ENCODE peak calls at places on chromosomes 2 and 18, in five cellular contexts. X is ovary, A is heart left ventricle, L is A549, C is prostate gland. F is an unnamed sample.

GRCh38 chr2:186544255-186544675 is 45.6 kb upstream of the ITGAV start:
- DNase-seq in X (no peak), C (peak; percentile 10), L (peak; percentile 85), A (no peak), F (no peak)

GRCh38 chr2:205816268-205816667 is 134.0 kb downstream of the NRP2 start:
- DNase-seq in C (no peak), L (no peak), X (no peak), A (no peak), F (no peak)

GRCh38 chr18:74899554-74899953 is 301.9 kb downstream of the ZNF407 start:
- DNase-seq in C (no peak), L (no peak), X (peak; percentile 61), A (no peak), F (no peak)

GRCh38 chr2:136004920-136005319 is 19.5 kb upstream of the DARS1 start:
- DNase-seq in A (no peak), X (no peak), L (no peak), C (no peak), F (no peak)

GRCh38 chr2:87996570-87996969 is 19.8 kb downstream of the RNU2-63P start:
- DNase-seq in L (no peak), C (no peak), A (no peak), X (no peak), F (no peak)

GRCh38 chr18:13272411-13272810 is 53.9 kb downstream of the LDLRAD4 start:
- DNase-seq in X (no peak), C (no peak), L (no peak), A (no peak), F (no peak)

GRCh38 chr2:237726401-237726830 is 72.2 kb upstream of the RBM44 start:
- DNase-seq in L (no peak), C (peak; percentile 76), A (no peak), X (no peak), F (no peak)

GRCh38 chr2:120559401-120559800 is 176.3 kb upstream of the GLI2 start:
- DNase-seq in A (no peak), X (no peak), L (no peak), C (no peak), F (no peak)

GRCh38 chr2:199477277-199477834 is 19.6 kb upstream of the SATB2 start:
- DNase-seq in C (no peak), L (no peak), X (no peak), A (no peak), F (no peak)
- TF ChIP-seq POLR2A in C (no peak), L (no peak), X (no peak), A (no peak), F (no peak)

GRCh38 chr2:66433695-66433944 is 1.3 kb upstream of the MEIS1 start:
- DNase-seq in X (no peak), C (no peak), L (no peak), A (no peak), F (no peak)

GRCh38 chr2:66434679-66435548 is at the start of gene MEIS1:
- DNase-seq in A (peak; percentile 91), L (peak; percentile 95), C (peak; percentile 92), X (peak; percentile 93), F (peak; percentile 84)

GRCh38 chr2:66435549-66435875 is 587 bp downstream of the MEIS1 start:
- DNase-seq in X (no peak), L (no peak), C (no peak), A (no peak), F (peak; percentile 30)

GRCh38 chr2:66432801-66433694 is 1.9 kb upstream of the MEIS1 start:
- DNase-seq in C (peak; percentile 83), A (peak; percentile 90), X (peak; percentile 91), L (peak; percentile 93), F (peak; percentile 58)

GRCh38 chr2:66433945-66434678 is 813 bp upstream of the MEIS1 start:
- DNase-seq in L (peak; percentile 68), X (peak; percentile 85), C (peak; percentile 58), A (peak; percentile 81), F (peak; percentile 58)
- TF ChIP-seq POLR2A in L (no peak), X (peak; percentile 15), C (peak; percentile 54), A (no peak), F (no peak)

GRCh38 chr18:79459946-79460345 is 64.2 kb downstream of the NFATC1 start:
- DNase-seq in L (no peak), X (no peak), C (no peak), A (no peak), F (peak; percentile 55)

GRCh38 chr18:79458131-79458838 is 62.6 kb downstream of the NFATC1 start:
- DNase-seq in C (no peak), L (peak; percentile 44), A (no peak), X (peak; percentile 85), F (no peak)

GRCh38 chr18:79461627-79462026 is 65.9 kb downstream of the NFATC1 start:
- DNase-seq in L (no peak), A (no peak), C (no peak), X (no peak), F (peak; percentile 23)

GRCh38 chr18:79458917-79459803 is 63.4 kb downstream of the NFATC1 start:
- DNase-seq in X (no peak), L (no peak), A (no peak), C (no peak), F (no peak)

DNA sequence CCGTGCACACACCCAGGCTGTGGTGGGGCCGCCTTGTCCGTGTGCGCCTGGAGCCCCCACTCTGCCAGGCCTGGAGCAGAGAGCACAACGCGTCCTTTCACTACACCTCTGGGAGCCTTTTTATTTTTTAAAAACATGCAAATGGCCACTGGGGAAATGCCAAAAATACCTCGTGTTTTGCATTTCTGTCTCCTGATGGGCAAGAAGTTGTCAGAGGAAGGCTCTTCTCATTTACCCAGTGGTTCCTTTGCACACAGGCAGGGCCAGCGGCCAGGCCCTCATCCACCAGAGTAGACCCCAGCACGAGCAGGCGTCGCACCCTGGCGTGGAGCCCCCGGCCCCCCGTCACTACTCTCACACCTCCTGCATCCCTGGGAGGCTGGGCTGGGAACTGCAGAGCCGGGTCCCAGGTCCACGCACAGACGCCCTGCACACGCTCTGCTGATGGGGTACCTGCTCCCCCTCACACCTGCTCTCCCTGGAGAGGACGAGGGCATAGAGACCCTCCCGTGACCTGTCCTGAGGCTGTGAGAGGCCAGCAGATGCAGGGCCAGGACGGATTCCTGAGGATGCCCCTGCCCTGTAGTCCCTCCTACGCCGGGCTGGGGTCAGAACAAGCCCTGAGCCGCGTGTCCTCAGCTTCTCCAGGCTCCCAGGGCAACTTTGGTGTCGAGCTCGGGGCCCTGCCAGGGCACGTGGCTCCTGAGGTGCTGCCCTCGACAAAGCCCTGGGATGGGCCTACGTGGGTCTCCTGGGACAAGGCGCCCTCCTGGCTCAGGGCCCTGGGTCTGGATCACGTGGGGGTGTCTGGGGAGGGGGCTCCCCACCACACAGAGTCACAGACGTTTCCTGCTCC is 64.9 kb downstream of the NFATC1 start:
- DNase-seq in L (no peak), C (no peak), A (no peak), X (no peak), F (peak; percentile 67)
- TF ChIP-seq POLR2A in L (no peak), C (no peak), A (no peak), X (no peak), F (no peak)

GRCh38 chr2:102636283-102636907 is 17.0 kb downstream of the SLC9A2 start:
- DNase-seq in L (no peak), X (no peak), C (no peak), A (no peak), F (peak; percentile 32)
- TF ChIP-seq POLR2A in L (no peak), X (no peak), C (no peak), A (no peak), F (no peak)

DNA sequence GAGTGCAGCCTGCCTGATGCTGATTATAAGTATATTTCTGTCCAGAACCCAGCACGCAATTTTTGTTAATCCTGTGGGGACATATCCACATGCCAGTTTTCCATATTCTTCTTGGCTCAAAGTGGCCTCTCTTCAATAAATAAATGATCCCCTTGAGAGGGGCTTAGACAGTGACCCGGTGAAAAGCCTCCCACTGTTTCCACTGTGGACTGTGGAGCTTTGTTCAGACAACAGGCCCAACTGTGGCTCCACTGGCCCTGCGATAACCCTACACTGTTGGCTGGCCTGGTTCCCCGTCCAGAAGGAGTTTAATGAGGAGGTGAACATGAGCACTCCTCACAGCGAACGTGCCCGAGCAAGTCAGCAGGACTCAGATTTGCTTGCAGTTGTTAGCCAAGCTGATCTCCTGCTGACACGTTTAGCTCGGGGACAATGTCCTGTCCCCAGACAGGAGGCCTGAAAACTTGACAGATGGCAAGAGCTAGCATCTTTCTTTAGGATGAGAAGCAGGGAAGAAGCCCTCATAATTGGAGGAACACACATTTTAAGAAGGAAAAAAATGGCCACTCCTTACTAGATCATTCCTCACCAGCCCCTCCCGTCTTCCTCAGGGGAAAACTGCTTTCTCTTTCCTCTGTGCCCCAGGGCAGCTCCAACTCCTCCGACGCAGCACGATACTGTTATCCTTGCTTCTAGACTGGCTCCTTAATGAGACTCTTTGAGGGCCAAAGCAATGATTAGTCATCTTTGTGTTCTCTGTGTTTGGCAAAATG is 20.0 kb upstream of the MTCL1 start:
- DNase-seq in L (no peak), X (no peak), A (no peak), C (peak; percentile 76), F (no peak)
- TF ChIP-seq POLR2A in L (no peak), X (no peak), A (no peak), C (no peak), F (no peak)

GRCh38 chr2:24022975-24023575 is 13.2 kb downstream of the MFSD2B start:
- DNase-seq in L (no peak), C (no peak), X (no peak), A (no peak), F (no peak)

GRCh38 chr2:24021122-24021998 is 11.5 kb downstream of the MFSD2B start:
- DNase-seq in C (no peak), A (no peak), X (no peak), L (peak; percentile 57), F (peak; percentile 46)

GRCh38 chr2:24019729-24020128 is 9.8 kb downstream of the MFSD2B start:
- DNase-seq in L (no peak), X (no peak), A (no peak), C (no peak), F (no peak)

GRCh38 chr2:24024018-24024417 is 14.1 kb downstream of the MFSD2B start:
- DNase-seq in C (no peak), L (peak; percentile 69), X (no peak), A (no peak), F (peak; percentile 42)

DNA sequence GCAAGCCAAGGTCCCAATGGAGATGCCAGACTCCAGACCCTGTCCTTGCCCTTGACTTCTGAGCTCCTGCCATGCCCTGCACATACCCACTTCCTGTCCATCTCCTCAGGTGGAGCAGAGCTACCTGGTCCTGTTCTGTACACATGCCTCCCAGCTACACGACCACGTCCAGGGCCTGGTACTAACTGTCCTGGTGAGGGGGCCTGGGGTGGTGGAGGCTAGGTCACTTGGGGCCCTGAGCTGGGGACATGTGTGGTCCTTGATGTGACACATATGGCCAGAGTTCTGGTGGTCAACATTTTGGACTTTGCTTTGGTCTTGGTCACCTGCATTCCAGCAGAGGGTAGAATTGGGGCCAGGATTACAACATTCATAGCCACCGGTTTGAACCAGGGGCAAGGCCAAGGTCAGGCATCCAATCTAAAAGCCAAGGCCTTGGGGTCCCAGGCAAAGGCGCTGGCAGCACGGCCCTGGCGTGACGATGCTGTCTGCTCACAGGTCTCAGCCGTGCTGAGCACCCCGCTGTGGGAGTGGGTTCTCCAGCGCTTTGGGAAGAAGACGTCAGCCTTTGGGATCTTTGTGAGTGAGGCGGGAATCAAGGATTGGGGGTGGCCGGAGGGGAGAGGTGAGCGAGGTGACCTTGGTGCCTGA is 12.6 kb downstream of the MFSD2B start:
- DNase-seq in X (no peak), C (no peak), L (no peak), A (no peak), F (no peak)
- TF ChIP-seq POLR2A in X (no peak), C (no peak), L (no peak), A (no peak), F (peak; percentile 22)

DNA sequence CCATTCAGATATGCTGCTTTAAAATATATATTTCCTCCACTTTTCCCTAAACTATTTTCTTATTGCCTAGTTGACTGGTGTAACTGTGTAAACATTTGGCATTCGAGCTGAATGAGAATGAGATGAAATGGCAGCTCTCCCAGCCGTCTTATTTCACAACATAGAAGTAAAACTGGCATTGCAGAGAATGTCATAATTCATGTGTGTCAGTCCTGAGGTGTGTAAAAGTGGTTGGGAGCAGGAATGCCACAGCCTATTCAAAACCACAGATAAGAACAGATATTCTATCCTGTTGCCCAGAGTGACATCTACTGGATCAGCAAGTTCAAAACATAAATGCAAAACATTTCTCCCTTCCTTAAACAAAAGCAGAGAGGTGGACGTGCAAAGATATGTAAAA is 565.5 kb upstream of the CHAC2 start:
- DNase-seq in A (no peak), X (no peak), L (peak; percentile 63), C (peak; percentile 43), F (no peak)
- TF ChIP-seq POLR2A in A (no peak), X (no peak), L (no peak), C (no peak), F (no peak)